ENCODE peak calls at places on chromosome 17, in nine cellular contexts. P is sigmoid colon; S is GM20000; Z is activated naive CD4-positive, alpha-beta T cell treated with anti-CD3 and anti-CD28 coated beads for 36 hours; K is activated CD4-positive, CD25-positive, alpha-beta regulatory T cell; Q is ELR; G is fibroblast of lung; F is ovary; D is ELF-1. H is an unnamed sample.

GRCh38 chr17:74768069-74768762 is 7.9 kb downstream of the NAT9 start:
- DNase-seq in F (no peak), Q (peak), S (no peak), Z (no peak), P (peak), K (no peak), D (no peak), G (peak), H (peak)

GRCh38 chr17:61410100-61410551 is 10.5 kb downstream of the TBX2 start:
- DNase-seq in K (no peak), Z (no peak), P (peak), Q (no peak), F (peak), D (no peak), G (no peak), S (peak), H (no peak)

GRCh38 chr17:58303981-58304734 is 23.4 kb upstream of the MPO start:
- DNase-seq in D (peak), S (peak), Z (peak), G (peak), P (peak), K (peak), F (no peak), Q (peak), H (peak)

GRCh38 chr17:230371-230770 is 48.9 kb upstream of the DOC2B start:
- DNase-seq in S (no peak), Z (no peak), Q (no peak), K (no peak), P (peak), D (no peak), G (no peak), F (no peak), H (no peak)

GRCh38 chr17:17151055-17151454 is 55.1 kb downstream of the PLD6 start:
- DNase-seq in K (no peak), G (peak), F (no peak), S (no peak), Q (peak), Z (peak), P (no peak), D (no peak), H (peak)

GRCh38 chr17:17107281-17107680 is 65.0 kb downstream of the MPRIP start:
- DNase-seq in Q (no peak), D (no peak), F (no peak), G (no peak), P (no peak), S (no peak), K (no peak), Z (no peak), H (no peak)

GRCh38 chr17:16987830-16988601 is 16.1 kb upstream of the TNFRSF13B start:
- DNase-seq in Z (peak), P (peak), D (peak), Q (peak), S (peak), F (no peak), G (peak), K (peak), H (peak)

GRCh38 chr17:38605852-38606645 is at the start of gene SRCIN1:
- DNase-seq in P (peak), S (peak), D (peak), Z (peak), Q (peak), F (peak), G (peak), K (no peak), H (no peak)

GRCh38 chr17:20179031-20179430 is 169.9 kb downstream of the SPECC1 start:
- DNase-seq in Z (no peak), F (no peak), D (no peak), K (no peak), G (no peak), Q (no peak), P (no peak), S (no peak), H (no peak)

GRCh38 chr17:2213291-2213960 is 90.2 kb downstream of the SMG6 start:
- DNase-seq in S (no peak), P (peak), F (no peak), Q (peak), K (no peak), G (peak), D (no peak), Z (no peak), H (peak)

GRCh38 chr17:76397687-76398522 is 13.5 kb downstream of the SPHK1 start:
- DNase-seq in F (peak), S (peak), Z (peak), P (peak), G (peak), D (peak), Q (peak), K (peak), H (peak)

GRCh38 chr17:74862108-74862901 is 2.6 kb upstream of the GRIN2C start:
- DNase-seq in Z (peak), Q (peak), P (peak), K (peak), F (peak), G (no peak), D (peak), S (peak), H (no peak)

GRCh38 chr17:18626152-18626870 is 17.9 kb downstream of the TBC1D28 start:
- DNase-seq in F (no peak), P (no peak), Z (no peak), S (no peak), G (no peak), K (no peak), Q (no peak), D (no peak), H (no peak)

GRCh38 chr17:57682667-57683066 is 62.4 kb downstream of the CCDC182 start:
- DNase-seq in S (no peak), F (no peak), D (no peak), K (no peak), Z (no peak), P (no peak), Q (no peak), G (no peak), H (no peak)

GRCh38 chr17:50198026-50198669 is 3.3 kb downstream of the COL1A1 start:
- DNase-seq in F (peak), G (peak), D (peak), Q (peak), K (no peak), Z (peak), S (peak), P (peak), H (peak)

GRCh38 chr17:22310717-22311686 is 618.7 kb downstream of the KCNJ18 start:
- DNase-seq in F (no peak), P (no peak), D (peak), G (no peak), K (no peak), S (no peak), Q (no peak), Z (no peak), H (no peak)

GRCh38 chr17:40778466-40778865 is 3.9 kb downstream of the KRT27 start:
- DNase-seq in S (no peak), D (no peak), Z (no peak), F (no peak), Q (no peak), G (no peak), P (no peak), K (no peak), H (no peak)

GRCh38 chr17:15270628-15271381 is 5.7 kb upstream of the PMP22 start:
- DNase-seq in Q (no peak), Z (no peak), F (no peak), S (no peak), D (no peak), G (no peak), P (no peak), K (no peak), H (no peak)

H was measured in fibroblast of the aortic adventitia.